ENCODE peak calls at places on chromosomes 1 and 21, in five cellular contexts. B is EH, X is fibroblast of the conjunctiva, I is small intestine, D is naive B cell. U is an unnamed sample.
A peak's percentile ranks its signal among the peaks of the same experiment; 100 is the strongest.

GRCh38 chr1:6416906-6417305 is 2.8 kb downstream of the HES2 start:
- DNase-seq in B (no peak), X (no peak), I (no peak), D (no peak), U (no peak)

GRCh38 chr1:93433407-93433961 is 14.4 kb upstream of the FNBP1L start:
- DNase-seq in B (no peak), X (no peak), I (no peak), D (no peak), U (peak; percentile 30)

GRCh38 chr21:40902299-40902698 is 55.3 kb upstream of the DSCAM start:
- DNase-seq in B (no peak), X (no peak), I (no peak), D (no peak), U (no peak)

GRCh38 chr21:16678479-16678878 is 834.4 kb upstream of the CXADR start:
- DNase-seq in B (no peak), X (no peak), I (no peak), D (no peak), U (no peak)

GRCh38 chr1:20483833-20484525 is 2.0 kb downstream of the CAMK2N1 start:
- DNase-seq in B (peak; percentile 30), X (no peak), I (peak; percentile 36), D (no peak), U (peak; percentile 32)

GRCh38 chr1:147079400-147080012 is 92.8 kb downstream of the PRKAB2 start:
- DNase-seq in B (no peak), X (no peak), I (no peak), D (no peak), U (no peak)

GRCh38 chr1:219958875-219959417 is 30.6 kb upstream of the SLC30A10 start:
- DNase-seq in B (no peak), X (no peak), I (peak; percentile 96), D (no peak), U (peak; percentile 42)

GRCh38 chr1:25615172-25615541 is 1.4 kb upstream of the MAN1C1 start:
- DNase-seq in B (no peak), X (no peak), I (no peak), D (no peak), U (no peak)

GRCh38 chr1:193335797-193336428 is 149.5 kb upstream of the B3GALT2 start:
- DNase-seq in B (peak; percentile 96), X (peak; percentile 45), I (no peak), D (no peak), U (no peak)

GRCh38 chr1:202144510-202145324 is at the start of gene ARL8A:
- DNase-seq in B (peak; percentile 59), X (no peak), I (peak; percentile 62), D (peak; percentile 67), U (peak; percentile 80)

GRCh38 chr1:64072089-64072835 is 131.2 kb upstream of the UBE2U start:
- DNase-seq in B (no peak), X (no peak), I (no peak), D (no peak), U (no peak)

GRCh38 chr1:56017336-56017735 is 562.0 kb downstream of the PLPP3 start:
- DNase-seq in B (no peak), X (no peak), I (no peak), D (no peak), U (no peak)

GRCh38 chr1:84143796-84144565 is at the start of gene PRKACB:
- DNase-seq in B (peak; percentile 59), X (no peak), I (peak; percentile 54), D (peak; percentile 33), U (no peak)

GRCh38 chr1:201761871-201762270 is 67.1 kb upstream of the IPO9 start:
- DNase-seq in B (peak; percentile 35), X (no peak), I (no peak), D (no peak), U (no peak)

GRCh38 chr1:226277897-226278296 is 31.1 kb downstream of the LIN9 start:
- DNase-seq in B (no peak), X (no peak), I (no peak), D (no peak), U (no peak)

GRCh38 chr21:26011292-26011940 is 159.2 kb downstream of the APP start:
- DNase-seq in B (no peak), X (no peak), I (no peak), D (no peak), U (no peak)

GRCh38 chr1:178052650-178053461 is 41.0 kb upstream of the RASAL2 start:
- DNase-seq in B (peak; percentile 78), X (no peak), I (peak; percentile 61), D (no peak), U (peak; percentile 49)

GRCh38 chr1:112619518-112620458 is at the start of gene CAPZA1:
- DNase-seq in B (peak; percentile 93), X (peak; percentile 86), I (peak; percentile 93), D (peak; percentile 91), U (peak; percentile 95)

GRCh38 chr1:196608401-196609113 is at the start of gene KCNT2:
- DNase-seq in B (peak; percentile 46), X (peak; percentile 69), I (peak; percentile 14), D (no peak), U (peak; percentile 31)

GRCh38 chr1:218837051-218837450 is 336.6 kb upstream of the LYPLAL1 start:
- DNase-seq in B (peak; percentile 60), X (no peak), I (no peak), D (no peak), U (no peak)

GRCh38 chr1:13807213-13807612 is 107.2 kb downstream of the PRDM2 start:
- DNase-seq in B (peak; percentile 38), X (no peak), I (peak; percentile 63), D (no peak), U (peak; percentile 52)

GRCh38 chr1:101438359-101438758 is 201.5 kb downstream of the S1PR1 start:
- DNase-seq in B (peak; percentile 28), X (no peak), I (no peak), D (peak; percentile 10), U (no peak)

GRCh38 chr1:59592924-59593323 is 221.8 kb upstream of the HOOK1 start:
- DNase-seq in B (no peak), X (no peak), I (no peak), D (no peak), U (no peak)

GRCh38 chr21:44050276-44050675 is 38.2 kb downstream of the TRAPPC10 start:
- DNase-seq in B (no peak), X (no peak), I (no peak), D (no peak), U (no peak)

GRCh38 chr1:201190624-201191051 is at the start of gene IGFN1:
- DNase-seq in B (no peak), X (no peak), I (no peak), D (no peak), U (no peak)

GRCh38 chr1:151504759-151505158 is 6.4 kb upstream of the CGN start:
- DNase-seq in B (no peak), X (no peak), I (no peak), D (no peak), U (no peak)

GRCh38 chr1:234970731-234971476 is 157.7 kb downstream of the TOMM20 start:
- DNase-seq in B (peak; percentile 98), X (peak; percentile 93), I (no peak), D (no peak), U (peak; percentile 67)

GRCh38 chr1:67704351-67704750 is 19.4 kb downstream of the GADD45A start:
- DNase-seq in B (no peak), X (no peak), I (no peak), D (no peak), U (no peak)

GRCh38 chr1:211589782-211590721 is 11.1 kb upstream of the SLC30A1 start:
- DNase-seq in B (peak; percentile 61), X (no peak), I (peak; percentile 32), D (no peak), U (no peak)

GRCh38 chr1:223010552-223011229 is 132.4 kb downstream of the TLR5 start:
- DNase-seq in B (no peak), X (no peak), I (no peak), D (no peak), U (no peak)

GRCh38 chr1:42777860-42778259 is 6.9 kb upstream of the TMEM269 start:
- DNase-seq in B (peak; percentile 51), X (peak; percentile 24), I (peak; percentile 32), D (peak; percentile 14), U (no peak)